ENCODE peak calls at places on chromosome 4, in eight cellular contexts. One of them, this sample, is unnamed.

GRCh38 chr4:15089979-15090378 is 87.7 kb downstream of the CPEB2 start:
- DNase-seq in suprapubic skin: no peak
- DNase-seq in lower leg skin: no peak
- DNase-seq in body of pancreas: no peak
- DNase-seq in uterus: no peak
- DNase-seq in A549: no peak
- DNase-seq in HCT116: no peak
- DNase-seq in breast epithelium: no peak
- DNase-seq in this sample: no peak

GRCh38 chr4:161937596-161937995 is 226.2 kb downstream of the FSTL5 start:
- DNase-seq in A549: no peak
- DNase-seq in uterus: no peak
- DNase-seq in lower leg skin: no peak
- DNase-seq in suprapubic skin: no peak
- DNase-seq in body of pancreas: no peak
- DNase-seq in HCT116: peak; percentile 12
- DNase-seq in breast epithelium: no peak
- DNase-seq in this sample: no peak

GRCh38 chr4:30840571-30840970 is 120.4 kb downstream of the PCDH7 start:
- DNase-seq in body of pancreas: no peak
- DNase-seq in A549: no peak
- DNase-seq in suprapubic skin: no peak
- DNase-seq in uterus: no peak
- DNase-seq in lower leg skin: no peak
- DNase-seq in HCT116: no peak
- DNase-seq in breast epithelium: no peak
- DNase-seq in this sample: no peak

GRCh38 chr4:117987464-117987863 is 46.8 kb upstream of the NDST3 start:
- DNase-seq in HCT116: no peak
- DNase-seq in A549: no peak
- DNase-seq in uterus: no peak
- DNase-seq in breast epithelium: no peak
- DNase-seq in lower leg skin: no peak
- DNase-seq in suprapubic skin: no peak
- DNase-seq in body of pancreas: no peak
- DNase-seq in this sample: no peak

GRCh38 chr4:67658302-67658701 is 42.7 kb downstream of the UBA6 start:
- DNase-seq in HCT116: no peak
- DNase-seq in lower leg skin: no peak
- DNase-seq in suprapubic skin: no peak
- DNase-seq in breast epithelium: no peak
- DNase-seq in uterus: no peak
- DNase-seq in body of pancreas: no peak
- DNase-seq in A549: no peak
- DNase-seq in this sample: no peak

GRCh38 chr4:107619065-107619464 is 101.0 kb downstream of the PAPSS1 start:
- DNase-seq in A549: no peak
- DNase-seq in lower leg skin: peak; percentile 32
- DNase-seq in body of pancreas: no peak
- DNase-seq in suprapubic skin: no peak
- DNase-seq in breast epithelium: no peak
- DNase-seq in uterus: no peak
- DNase-seq in HCT116: no peak
- DNase-seq in this sample: no peak

GRCh38 chr4:153939570-153939969 is 150.7 kb upstream of the SFRP2 start:
- DNase-seq in lower leg skin: no peak
- DNase-seq in uterus: no peak
- DNase-seq in breast epithelium: no peak
- DNase-seq in suprapubic skin: no peak
- DNase-seq in body of pancreas: no peak
- DNase-seq in HCT116: no peak
- DNase-seq in A549: no peak
- DNase-seq in this sample: no peak

GRCh38 chr4:21811576-21811975 is 137.0 kb downstream of the KCNIP4 start:
- DNase-seq in breast epithelium: no peak
- DNase-seq in suprapubic skin: no peak
- DNase-seq in A549: no peak
- DNase-seq in uterus: no peak
- DNase-seq in HCT116: no peak
- DNase-seq in body of pancreas: no peak
- DNase-seq in lower leg skin: no peak
- DNase-seq in this sample: no peak

GRCh38 chr4:28391877-28392276 is 1531.2 kb downstream of the STIM2 start:
- DNase-seq in HCT116: no peak
- DNase-seq in suprapubic skin: no peak
- DNase-seq in breast epithelium: no peak
- DNase-seq in lower leg skin: no peak
- DNase-seq in body of pancreas: no peak
- DNase-seq in uterus: no peak
- DNase-seq in A549: no peak
- DNase-seq in this sample: no peak

GRCh38 chr4:41216294-41217019 is 2.1 kb upstream of the APBB2 start:
- DNase-seq in breast epithelium: peak; percentile 57
- DNase-seq in HCT116: peak; percentile 78
- DNase-seq in A549: peak; percentile 81
- DNase-seq in body of pancreas: peak; percentile 90
- DNase-seq in lower leg skin: peak; percentile 37
- DNase-seq in uterus: peak; percentile 78
- DNase-seq in suprapubic skin: peak; percentile 88
- DNase-seq in this sample: peak; percentile 76

GRCh38 chr4:8402640-8403039 is 37.9 kb downstream of the ACOX3 start:
- DNase-seq in uterus: no peak
- DNase-seq in breast epithelium: no peak
- DNase-seq in A549: no peak
- DNase-seq in lower leg skin: no peak
- DNase-seq in HCT116: no peak
- DNase-seq in suprapubic skin: peak; percentile 78
- DNase-seq in body of pancreas: peak; percentile 13
- DNase-seq in this sample: no peak

DNA sequence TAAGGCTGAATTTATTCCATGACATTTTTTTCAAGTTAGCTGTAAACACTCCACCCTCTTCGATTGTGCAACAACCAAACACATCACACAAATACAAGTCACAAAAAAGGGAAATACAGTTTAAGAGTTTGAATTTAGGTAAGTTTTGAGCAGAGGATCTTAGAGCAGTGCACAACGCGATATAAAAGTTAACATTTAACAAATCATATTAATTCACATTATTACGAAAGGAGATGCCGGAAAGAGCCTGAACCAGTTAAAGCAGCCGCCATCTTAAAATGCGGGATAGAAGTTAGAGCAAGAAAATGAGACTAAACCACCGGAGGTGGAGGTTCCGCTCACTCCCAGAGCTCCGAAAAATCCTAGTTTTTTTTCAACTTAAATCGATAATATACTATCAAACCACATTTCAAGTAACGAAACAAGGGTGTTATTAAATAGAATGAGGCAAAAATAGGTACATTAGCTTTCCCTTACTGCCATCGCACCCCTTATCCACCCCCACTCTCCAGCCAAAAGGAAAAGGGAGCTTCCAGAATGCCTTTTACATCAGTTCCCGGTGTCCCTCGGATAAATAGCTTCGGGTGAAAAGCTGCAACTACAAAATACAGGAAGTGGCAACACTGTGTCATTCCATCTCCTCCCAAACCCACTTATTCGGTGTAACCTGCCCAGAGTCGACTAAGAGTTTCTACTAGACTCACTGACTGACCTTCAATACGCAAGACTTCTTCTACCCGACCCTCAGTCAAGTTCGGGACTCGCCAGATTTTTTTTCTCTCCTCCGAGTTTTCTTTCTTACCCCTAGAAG is 1.9 kb downstream of the UBE2D3 start:
- DNase-seq in body of pancreas: peak; percentile 43
- DNase-seq in breast epithelium: peak; percentile 42
- DNase-seq in A549: no peak
- DNase-seq in lower leg skin: peak; percentile 61
- DNase-seq in suprapubic skin: no peak
- DNase-seq in HCT116: peak; percentile 53
- DNase-seq in uterus: no peak
- DNase-seq in this sample: no peak
- TF ChIP-seq POLR2A in body of pancreas: peak; percentile 67
- TF ChIP-seq POLR2A in breast epithelium: peak; percentile 29
- TF ChIP-seq POLR2A in A549: no peak
- TF ChIP-seq POLR2A in lower leg skin: no peak
- TF ChIP-seq POLR2A in suprapubic skin: no peak
- TF ChIP-seq POLR2A in HCT116: no peak
- TF ChIP-seq POLR2A in uterus: no peak
- TF ChIP-seq POLR2A in this sample: no peak

DNA sequence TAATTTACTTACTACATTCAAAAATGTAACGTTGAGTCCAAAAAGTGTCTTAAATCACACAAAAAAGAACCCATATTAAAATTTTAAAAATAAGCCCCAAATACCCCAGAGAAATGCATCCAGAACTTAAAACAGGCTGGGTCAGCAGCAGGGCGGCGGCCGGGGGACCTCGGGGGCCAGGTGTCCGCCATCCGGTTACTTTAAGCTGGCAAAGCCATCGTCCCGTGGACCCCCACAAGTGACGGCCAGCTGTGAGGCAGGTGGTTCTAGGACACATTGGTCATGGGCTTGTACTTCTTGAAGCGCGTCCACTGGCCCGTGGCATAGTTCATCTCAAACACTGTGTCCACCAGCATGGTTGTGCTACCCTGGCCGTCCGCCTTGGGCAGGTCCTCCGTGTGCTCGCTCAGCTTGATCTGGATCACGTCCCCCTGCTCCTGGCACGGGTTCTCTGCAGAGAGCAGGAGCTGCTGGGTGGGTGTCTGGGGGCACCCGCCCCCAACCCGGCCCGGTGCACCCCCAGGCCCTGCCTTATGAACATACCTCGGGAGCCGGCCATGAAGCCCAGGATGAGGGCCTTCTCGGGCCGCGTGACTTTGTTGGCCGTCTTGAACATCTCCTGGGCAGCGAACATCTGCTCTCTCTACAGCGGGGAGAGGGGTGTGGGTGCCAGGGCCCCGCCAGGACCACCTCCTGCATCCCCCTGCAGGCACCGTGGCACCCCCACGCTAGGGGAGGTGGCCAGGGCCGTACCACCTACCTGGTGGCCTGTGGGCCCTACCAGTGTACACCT is 25.5 kb downstream of the NELFA start:
- DNase-seq in uterus: no peak
- DNase-seq in body of pancreas: no peak
- DNase-seq in A549: no peak
- DNase-seq in HCT116: no peak
- DNase-seq in breast epithelium: no peak
- DNase-seq in suprapubic skin: peak; percentile 58
- DNase-seq in lower leg skin: no peak
- DNase-seq in this sample: no peak
- TF ChIP-seq POLR2A in uterus: no peak
- TF ChIP-seq POLR2A in body of pancreas: no peak
- TF ChIP-seq POLR2A in A549: no peak
- TF ChIP-seq POLR2A in HCT116: no peak
- TF ChIP-seq POLR2A in breast epithelium: no peak
- TF ChIP-seq POLR2A in suprapubic skin: no peak
- TF ChIP-seq POLR2A in lower leg skin: no peak
- TF ChIP-seq POLR2A in this sample: no peak

GRCh38 chr4:87913871-87914270 is 61.6 kb upstream of the SPP1 start:
- DNase-seq in HCT116: no peak
- DNase-seq in A549: no peak
- DNase-seq in breast epithelium: no peak
- DNase-seq in body of pancreas: no peak
- DNase-seq in uterus: no peak
- DNase-seq in suprapubic skin: no peak
- DNase-seq in lower leg skin: no peak
- DNase-seq in this sample: no peak

GRCh38 chr4:87911252-87911774 is 64.2 kb upstream of the SPP1 start:
- DNase-seq in A549: no peak
- DNase-seq in uterus: no peak
- DNase-seq in HCT116: no peak
- DNase-seq in breast epithelium: no peak
- DNase-seq in lower leg skin: no peak
- DNase-seq in suprapubic skin: no peak
- DNase-seq in body of pancreas: peak; percentile 14
- DNase-seq in this sample: no peak

GRCh38 chr4:87910795-87911194 is 64.7 kb upstream of the SPP1 start:
- DNase-seq in HCT116: no peak
- DNase-seq in A549: no peak
- DNase-seq in lower leg skin: no peak
- DNase-seq in body of pancreas: no peak
- DNase-seq in suprapubic skin: no peak
- DNase-seq in breast epithelium: no peak
- DNase-seq in uterus: no peak
- DNase-seq in this sample: no peak

GRCh38 chr4:87915621-87916020 is 59.9 kb upstream of the SPP1 start:
- DNase-seq in A549: no peak
- DNase-seq in uterus: no peak
- DNase-seq in lower leg skin: no peak
- DNase-seq in breast epithelium: no peak
- DNase-seq in suprapubic skin: no peak
- DNase-seq in HCT116: no peak
- DNase-seq in body of pancreas: no peak
- DNase-seq in this sample: no peak

GRCh38 chr4:87912164-87913004 is 63.1 kb upstream of the SPP1 start:
- DNase-seq in lower leg skin: no peak
- DNase-seq in suprapubic skin: no peak
- DNase-seq in A549: no peak
- DNase-seq in HCT116: no peak
- DNase-seq in uterus: no peak
- DNase-seq in body of pancreas: peak; percentile 13
- DNase-seq in breast epithelium: no peak
- DNase-seq in this sample: no peak
- TF ChIP-seq POLR2A in lower leg skin: no peak
- TF ChIP-seq POLR2A in suprapubic skin: no peak
- TF ChIP-seq POLR2A in A549: no peak
- TF ChIP-seq POLR2A in HCT116: no peak
- TF ChIP-seq POLR2A in uterus: no peak
- TF ChIP-seq POLR2A in body of pancreas: no peak
- TF ChIP-seq POLR2A in breast epithelium: no peak
- TF ChIP-seq POLR2A in this sample: no peak

GRCh38 chr4:38665846-38666490 is 2.0 kb downstream of the KLF3 start:
- DNase-seq in uterus: no peak
- DNase-seq in A549: no peak
- DNase-seq in lower leg skin: no peak
- DNase-seq in body of pancreas: no peak
- DNase-seq in HCT116: no peak
- DNase-seq in suprapubic skin: no peak
- DNase-seq in breast epithelium: no peak
- DNase-seq in this sample: no peak

GRCh38 chr4:38664704-38665401 is 854 bp downstream of the KLF3 start:
- DNase-seq in lower leg skin: peak; percentile 58
- DNase-seq in HCT116: no peak
- DNase-seq in uterus: peak; percentile 69
- DNase-seq in breast epithelium: peak; percentile 47
- DNase-seq in body of pancreas: peak; percentile 78
- DNase-seq in A549: no peak
- DNase-seq in suprapubic skin: peak; percentile 83
- DNase-seq in this sample: no peak

GRCh38 chr4:38668203-38668602 is 4.2 kb downstream of the KLF3 start:
- DNase-seq in lower leg skin: no peak
- DNase-seq in body of pancreas: no peak
- DNase-seq in suprapubic skin: no peak
- DNase-seq in A549: no peak
- DNase-seq in uterus: no peak
- DNase-seq in breast epithelium: no peak
- DNase-seq in HCT116: no peak
- DNase-seq in this sample: no peak

GRCh38 chr4:38669233-38669632 is 5.2 kb downstream of the KLF3 start:
- DNase-seq in lower leg skin: no peak
- DNase-seq in A549: no peak
- DNase-seq in body of pancreas: no peak
- DNase-seq in uterus: no peak
- DNase-seq in HCT116: no peak
- DNase-seq in breast epithelium: no peak
- DNase-seq in suprapubic skin: no peak
- DNase-seq in this sample: no peak

GRCh38 chr4:38667005-38667771 is 3.2 kb downstream of the KLF3 start:
- DNase-seq in suprapubic skin: peak; percentile 84
- DNase-seq in body of pancreas: peak; percentile 97
- DNase-seq in uterus: peak; percentile 74
- DNase-seq in A549: peak; percentile 89
- DNase-seq in breast epithelium: peak; percentile 82
- DNase-seq in HCT116: peak; percentile 88
- DNase-seq in lower leg skin: peak; percentile 93
- DNase-seq in this sample: no peak
- TF ChIP-seq POLR2A in suprapubic skin: peak; percentile 39
- TF ChIP-seq POLR2A in body of pancreas: peak; percentile 96
- TF ChIP-seq POLR2A in uterus: peak; percentile 73
- TF ChIP-seq POLR2A in A549: no peak
- TF ChIP-seq POLR2A in breast epithelium: peak; percentile 26
- TF ChIP-seq POLR2A in HCT116: peak; percentile 35
- TF ChIP-seq POLR2A in lower leg skin: no peak
- TF ChIP-seq POLR2A in this sample: no peak